ENCODE peak calls at places on chromosomes 7 and 10, in ten cellular contexts. Q is breast epithelium, T is stomach, A is HepG2, P is SK-N-SH, N is esophagus muscularis mucosa, O is suprapubic skin, Z is GM23338, L is GM12878, C is HCT116. F is an unnamed sample.

GRCh38 chr7:24891173-24891787 is 88.7 kb downstream of the OSBPL3 start:
- DNase-seq in L (no peak), N (no peak), Z (no peak), P (no peak), Q (no peak), A (no peak), C (no peak), O (no peak), T (no peak), F (no peak)

GRCh38 chr7:10934292-10934691 is 39.4 kb upstream of the PHF14 start:
- DNase-seq in L (no peak), N (no peak), T (no peak), C (no peak), A (no peak), Q (no peak), Z (no peak), P (no peak), O (no peak), F (no peak)

GRCh38 chr7:141544831-141545230 is 6.4 kb upstream of the AGK start:
- DNase-seq in C (no peak), N (no peak), Z (peak), L (no peak), P (no peak), O (no peak), T (no peak), A (no peak), Q (no peak), F (no peak)

GRCh38 chr10:131691481-131692090 is 209.2 kb upstream of the PPP2R2D start:
- DNase-seq in N (no peak), Q (no peak), C (no peak), O (no peak), P (no peak), T (no peak), Z (no peak), A (no peak), L (no peak), F (no peak)

GRCh38 chr7:32206987-32207386 is 136.8 kb upstream of the PDE1C start:
- DNase-seq in O (no peak), Z (peak), Q (no peak), C (no peak), A (peak), N (peak), P (peak), T (no peak), L (no peak), F (no peak)

GRCh38 chr10:33396279-33396678 is 61.8 kb upstream of the NRP1 start:
- DNase-seq in Z (no peak), O (no peak), C (no peak), T (no peak), N (no peak), L (no peak), P (no peak), Q (no peak), A (no peak), F (no peak)

GRCh38 chr7:98265841-98266271 is 13.8 kb upstream of the TECPR1 start:
- DNase-seq in Z (peak), C (no peak), L (no peak), T (no peak), N (no peak), P (no peak), Q (no peak), O (no peak), A (no peak), F (no peak)

GRCh38 chr10:25758041-25758457 is 176.0 kb upstream of the MYO3A start:
- DNase-seq in Z (peak), A (peak), C (peak), T (no peak), P (peak), O (no peak), Q (no peak), N (peak), L (no peak), F (peak)

GRCh38 chr10:7610651-7611389 is 55.9 kb downstream of the ITIH5 start:
- DNase-seq in P (no peak), T (no peak), L (no peak), C (peak), O (no peak), Z (no peak), Q (no peak), N (no peak), A (no peak), F (no peak)

GRCh38 chr7:139871276-139871675 is 42.2 kb downstream of the TBXAS1 start:
- DNase-seq in Q (no peak), A (no peak), L (no peak), Z (no peak), N (no peak), C (no peak), O (no peak), T (no peak), P (no peak), F (no peak)

GRCh38 chr10:97648557-97649404 is 8.3 kb downstream of the PI4K2A start:
- DNase-seq in P (no peak), Z (peak), N (no peak), Q (no peak), T (no peak), A (peak), C (peak), O (no peak), L (peak), F (peak)

GRCh38 chr7:65338346-65338745 is 35.3 kb upstream of the ZNF92 start:
- DNase-seq in L (peak), N (no peak), Z (no peak), Q (no peak), T (no peak), C (no peak), P (no peak), A (no peak), O (no peak), F (no peak)

GRCh38 chr10:3192856-3193635 is 20.5 kb upstream of the PITRM1 start:
- DNase-seq in P (peak), N (no peak), A (peak), C (peak), Z (peak), Q (no peak), L (no peak), O (no peak), T (peak), F (peak)
- TF ChIP-seq POLR2AphosphoS5 in P (no peak), N (peak), A (no peak), C (no peak), Z (no peak), Q (no peak), L (no peak), O (no peak), T (peak), F (no peak)

GRCh38 chr7:44103566-44103940 is 592 bp upstream of the AEBP1 start:
- DNase-seq in P (no peak), N (no peak), O (no peak), Z (no peak), L (no peak), Q (no peak), A (no peak), T (no peak), C (no peak), F (no peak)

GRCh38 chr7:44105832-44106231 is 1.7 kb downstream of the AEBP1 start:
- DNase-seq in Z (no peak), L (no peak), Q (no peak), T (no peak), P (peak), C (no peak), N (no peak), A (no peak), O (no peak), F (no peak)

GRCh38 chr7:44104880-44105771 is 981 bp downstream of the AEBP1 start:
- DNase-seq in N (no peak), A (no peak), C (no peak), P (peak), O (no peak), L (no peak), Q (no peak), Z (peak), T (no peak), F (no peak)

GRCh38 chr7:44102846-44103565 is 1.1 kb upstream of the AEBP1 start:
- DNase-seq in C (no peak), Q (no peak), N (no peak), P (no peak), O (no peak), L (no peak), T (no peak), A (no peak), Z (no peak), F (no peak)

DNA sequence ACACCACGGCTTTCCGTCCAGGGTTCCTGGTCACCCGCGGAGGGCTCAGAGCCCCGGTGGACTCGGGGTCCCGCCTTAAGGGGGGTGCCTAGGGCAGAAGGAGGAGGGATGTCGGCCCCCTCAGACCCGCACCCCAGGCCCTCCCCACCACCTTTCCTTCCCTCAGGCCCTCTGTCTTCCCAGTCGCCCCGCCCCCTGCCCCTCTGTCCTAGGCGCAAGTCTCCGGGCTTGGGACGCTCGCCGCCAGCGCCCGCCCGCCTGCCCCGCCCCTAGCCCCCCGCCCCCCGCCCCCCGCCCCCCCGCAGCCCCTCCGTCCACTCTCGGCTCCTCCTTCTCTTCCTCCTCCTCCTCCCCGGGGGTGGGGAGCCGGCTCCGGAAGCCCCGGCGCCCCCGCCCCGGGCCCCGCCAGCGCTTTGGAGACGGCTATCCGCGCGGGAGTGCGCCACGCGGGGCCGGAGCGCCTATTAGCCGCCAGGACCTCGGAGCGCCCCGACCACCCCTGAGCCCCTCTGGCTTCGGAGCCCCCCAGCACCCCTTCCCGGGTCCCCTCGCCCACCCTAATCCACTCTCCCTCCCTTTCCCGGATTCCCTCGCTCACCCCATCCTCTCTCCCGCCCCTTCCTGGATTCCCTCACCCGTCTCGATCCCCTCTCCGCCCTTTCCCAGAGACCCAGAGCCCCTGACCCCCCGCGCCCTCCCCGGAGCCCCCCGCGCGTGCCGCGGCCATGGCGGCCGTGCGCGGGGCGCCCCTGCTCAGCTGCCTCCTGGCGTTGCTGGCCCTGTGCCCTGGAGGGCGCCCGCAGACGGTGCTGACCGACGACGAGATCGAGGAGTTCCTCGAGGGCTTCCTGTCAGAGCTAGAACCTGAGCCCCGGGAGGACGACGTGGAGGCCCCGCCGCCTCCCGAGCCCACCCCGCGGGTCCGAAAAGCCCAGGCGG is at the start of gene AEBP1:
- DNase-seq in P (peak), Q (no peak), A (no peak), L (no peak), C (no peak), N (no peak), Z (peak), O (no peak), T (no peak), F (no peak)
- TF ChIP-seq POLR2AphosphoS5 in P (no peak), Q (no peak), A (no peak), L (no peak), C (no peak), N (no peak), Z (peak), O (no peak), T (no peak), F (no peak)

GRCh38 chr7:153413540-153414287 is 638.5 kb upstream of the DPP6 start:
- DNase-seq in A (no peak), P (no peak), C (no peak), O (no peak), Z (no peak), Q (no peak), N (no peak), L (no peak), T (no peak), F (no peak)
- TF ChIP-seq POLR2AphosphoS5 in A (no peak), P (no peak), C (no peak), O (no peak), Z (no peak), Q (no peak), N (no peak), L (no peak), T (no peak), F (no peak)

DNA sequence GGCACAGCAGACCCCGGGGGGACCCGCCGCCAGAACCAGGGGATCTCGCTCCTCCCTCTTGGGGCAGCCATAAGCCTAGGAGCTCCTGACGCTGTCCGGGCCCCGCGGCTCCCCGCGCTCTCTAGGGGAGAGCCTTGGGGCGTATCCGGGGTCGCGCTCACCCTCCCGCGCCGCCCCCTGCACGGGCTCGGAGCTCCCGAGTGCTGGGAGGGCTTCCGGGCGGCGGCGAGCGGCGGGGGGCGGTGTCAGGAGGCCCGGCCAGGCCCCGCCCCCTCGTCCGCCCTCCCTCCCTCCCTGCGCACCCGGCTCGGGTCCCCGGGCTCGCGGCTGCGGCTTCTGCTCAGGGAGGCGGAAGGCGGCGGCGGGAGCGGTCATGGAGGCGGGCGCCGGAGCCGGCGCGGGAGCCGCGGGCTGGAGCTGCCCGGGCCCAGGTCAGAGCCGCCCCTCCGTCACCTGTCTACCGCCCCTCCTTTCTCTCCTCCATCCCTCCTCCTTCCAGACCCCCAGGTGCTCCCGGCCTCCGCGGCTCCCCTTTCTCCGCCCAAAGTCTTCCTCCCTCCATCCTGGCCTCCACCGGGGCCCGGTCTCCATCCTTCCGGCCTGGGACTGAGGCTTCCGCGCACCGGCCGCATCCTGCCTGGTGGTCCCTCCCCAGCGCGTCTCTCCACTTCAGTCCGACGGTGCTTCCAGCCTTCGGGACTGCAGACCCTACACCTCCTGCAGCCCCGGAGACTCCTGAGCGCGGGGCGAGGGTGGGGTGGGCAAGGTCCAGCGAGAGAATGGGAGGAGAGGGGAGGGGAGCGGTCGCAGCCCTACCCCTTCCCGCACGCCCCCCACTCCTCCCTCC is 424 bp upstream of the CCDC136 start:
- DNase-seq in T (peak), Z (peak), A (no peak), Q (no peak), N (peak), L (no peak), P (peak), C (no peak), O (peak), F (peak)
- TF ChIP-seq POLR2AphosphoS5 in T (peak), Z (peak), A (no peak), Q (no peak), N (peak), L (no peak), P (peak), C (peak), O (no peak), F (no peak)

GRCh38 chr7:151082151-151083070 is 882 bp downstream of the TMUB1 start:
- DNase-seq in N (no peak), Z (no peak), L (no peak), O (no peak), P (no peak), T (no peak), C (no peak), A (no peak), Q (no peak), F (no peak)

GRCh38 chr7:151085329-151085690 is 965 bp upstream of the AGAP3 start:
- DNase-seq in P (no peak), N (no peak), O (no peak), Z (no peak), L (no peak), C (no peak), T (no peak), A (no peak), Q (no peak), F (no peak)

GRCh38 chr7:151081170-151082101 is 827 bp upstream of the FASTK start:
- DNase-seq in Q (no peak), T (peak), A (no peak), P (peak), L (no peak), N (no peak), Z (no peak), O (no peak), C (no peak), F (no peak)

GRCh38 chr7:151083824-151084160 is 499 bp upstream of the TMUB1 start:
- DNase-seq in Q (no peak), A (no peak), P (no peak), T (no peak), L (no peak), Z (no peak), N (no peak), C (no peak), O (no peak), F (no peak)

GRCh38 chr7:151083071-151083823 is at the start of gene TMUB1:
- DNase-seq in N (no peak), T (peak), C (no peak), L (no peak), O (peak), Q (peak), P (peak), Z (peak), A (peak), F (peak)
- TF ChIP-seq POLR2AphosphoS5 in N (peak), T (no peak), C (peak), L (no peak), O (no peak), Q (no peak), P (peak), Z (peak), A (peak), F (no peak)

GRCh38 chr7:132402751-132403245 is 173.5 kb downstream of the PLXNA4 start:
- DNase-seq in C (no peak), P (no peak), A (no peak), T (no peak), L (no peak), O (no peak), Q (no peak), Z (no peak), N (no peak), F (no peak)

GRCh38 chr7:132398253-132398913 is 177.9 kb downstream of the PLXNA4 start:
- DNase-seq in A (no peak), C (no peak), P (no peak), T (no peak), O (no peak), L (no peak), Q (no peak), N (no peak), Z (no peak), F (no peak)

GRCh38 chr7:132399367-132399766 is 176.9 kb downstream of the PLXNA4 start:
- DNase-seq in Z (no peak), L (no peak), N (no peak), P (no peak), C (no peak), A (no peak), O (no peak), Q (no peak), T (no peak), F (no peak)

GRCh38 chr7:132402096-132402495 is 174.2 kb downstream of the PLXNA4 start:
- DNase-seq in O (no peak), T (no peak), C (no peak), Z (no peak), L (no peak), A (no peak), P (no peak), N (no peak), Q (no peak), F (no peak)

DNA sequence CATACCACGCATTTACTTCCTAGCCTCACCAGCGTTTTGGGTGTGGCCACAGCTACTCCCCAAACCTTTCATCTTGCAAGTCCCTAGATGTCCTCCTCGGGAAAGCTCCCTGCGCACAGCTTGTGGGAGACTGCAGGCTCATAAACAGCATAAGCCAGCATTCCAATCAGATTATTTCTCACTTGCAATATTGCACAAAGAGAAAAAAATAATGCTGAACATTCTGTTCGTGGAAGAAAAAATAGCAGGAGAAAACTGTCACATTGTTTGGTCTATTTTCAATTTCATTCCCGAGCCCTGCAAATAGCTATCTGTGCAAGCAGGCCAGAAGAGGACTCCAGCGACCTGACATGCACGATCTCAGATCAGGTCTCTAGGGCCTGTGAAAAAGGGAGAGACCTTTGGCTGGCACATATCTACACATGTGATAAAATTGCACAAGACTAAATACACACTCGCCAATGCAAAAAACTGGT is 175.6 kb downstream of the PLXNA4 start:
- DNase-seq in O (peak), L (no peak), A (no peak), C (no peak), Z (peak), Q (no peak), P (no peak), T (no peak), N (no peak), F (no peak)
- TF ChIP-seq POLR2AphosphoS5 in O (no peak), L (no peak), A (no peak), C (no peak), Z (no peak), Q (no peak), P (no peak), T (peak), N (no peak), F (no peak)

DNA sequence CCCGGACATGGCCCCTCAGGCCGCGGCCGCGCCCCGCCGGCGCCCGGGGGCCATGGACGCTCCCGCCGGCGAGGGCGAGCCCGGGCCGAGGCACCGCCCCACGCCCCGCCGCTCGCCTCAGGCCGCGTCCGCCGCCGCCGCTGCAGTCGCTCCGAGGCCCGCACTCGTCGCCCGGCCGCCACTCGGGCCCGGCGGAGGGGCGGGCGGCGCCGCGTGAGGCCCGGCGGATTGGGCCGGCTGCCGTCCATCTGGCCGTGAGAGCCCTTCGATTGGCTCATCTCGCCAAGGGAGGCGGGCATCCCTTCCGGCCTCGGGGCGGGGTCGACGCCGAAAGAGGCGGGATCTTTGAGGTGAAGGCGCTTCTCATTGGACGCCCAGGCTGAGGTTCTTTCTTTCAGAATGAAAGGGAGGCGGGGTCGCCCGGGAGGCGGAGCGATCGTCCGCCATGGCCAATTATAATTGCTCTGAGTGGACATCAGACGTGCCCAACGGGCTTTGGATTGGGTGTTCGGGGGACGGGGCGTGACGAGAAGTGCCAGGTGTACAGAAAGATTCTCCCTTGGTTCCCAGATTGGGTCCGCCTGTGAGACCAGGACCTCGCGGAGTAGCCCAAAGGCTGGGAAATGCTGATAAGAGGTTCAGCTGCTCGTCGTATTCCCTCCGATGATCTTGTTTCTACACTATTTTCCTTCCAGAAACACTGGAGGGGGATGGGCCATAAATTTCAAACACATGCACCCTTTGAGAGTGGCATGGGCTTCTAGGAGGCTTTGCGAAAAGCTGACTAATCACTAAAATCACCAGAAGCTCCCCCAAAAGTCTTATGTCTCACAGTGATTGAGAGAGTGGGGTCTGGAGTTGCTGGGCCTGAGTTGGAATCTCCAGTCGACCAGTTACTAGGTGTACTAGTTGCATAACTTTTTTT is at the start of gene GNA12:
- DNase-seq in T (peak), N (peak), Q (peak), O (peak), L (peak), C (peak), A (peak), Z (peak), P (peak), F (peak)
- TF ChIP-seq POLR2AphosphoS5 in T (no peak), N (peak), Q (no peak), O (no peak), L (peak), C (peak), A (peak), Z (peak), P (peak), F (no peak)

F was measured in GM12891.